ENCODE peak calls at places on chromosome 20, in ten cellular contexts. J, Q, S, K, O, R, N, C, X and V are unnamed samples.

GRCh38 chr20:38217791-38218565 is 42.6 kb downstream of the KIAA1755 start:
- DNase-seq in J (peak; percentile 24), Q (no peak), S (peak; percentile 77), K (no peak), O (peak; percentile 20), R (peak; percentile 83), N (peak; percentile 72), C (peak; percentile 63), X (peak; percentile 50), V (peak; percentile 73)

GRCh38 chr20:51938557-51939324 is 136.4 kb upstream of the SALL4 start:
- DNase-seq in J (no peak), Q (no peak), S (no peak), K (no peak), O (no peak), R (peak; percentile 85), N (no peak), C (no peak), X (no peak), V (no peak)

GRCh38 chr20:59004763-59005522 is 2.1 kb downstream of the CTSZ start:
- DNase-seq in J (no peak), Q (no peak), S (no peak), K (no peak), O (peak; percentile 94), R (no peak), N (peak; percentile 53), C (peak; percentile 65), X (peak; percentile 73), V (no peak)

GRCh38 chr20:35013421-35014411 is 58.0 kb downstream of the MYH7B start:
- DNase-seq in J (no peak), Q (no peak), S (no peak), K (no peak), O (no peak), R (no peak), N (peak; percentile 6), C (no peak), X (no peak), V (no peak)

GRCh38 chr20:39702716-39703349 is 740.7 kb downstream of the DHX35 start:
- DNase-seq in J (no peak), Q (no peak), S (no peak), K (no peak), O (no peak), R (no peak), N (no peak), C (no peak), X (no peak), V (no peak)

GRCh38 chr20:62695448-62696414 is 12.9 kb upstream of the NTSR1 start:
- DNase-seq in J (no peak), Q (no peak), S (no peak), K (no peak), O (no peak), R (no peak), N (no peak), C (no peak), X (no peak), V (no peak)

GRCh38 chr20:45012682-45013302 is 46.5 kb downstream of the STK4 start:
- DNase-seq in J (no peak), Q (no peak), S (no peak), K (no peak), O (no peak), R (peak; percentile 41), N (no peak), C (no peak), X (no peak), V (peak; percentile 84)

GRCh38 chr20:52410182-52410647 is 218.6 kb upstream of the ZFP64 start:
- DNase-seq in J (peak; percentile 8), Q (no peak), S (no peak), K (no peak), O (no peak), R (peak; percentile 72), N (no peak), C (no peak), X (no peak), V (no peak)

GRCh38 chr20:40687384-40688128 is 1.5 kb downstream of the MAFB start:
- DNase-seq in J (peak; percentile 67), Q (peak; percentile 56), S (no peak), K (no peak), O (peak; percentile 83), R (peak; percentile 34), N (peak; percentile 58), C (peak; percentile 68), X (peak; percentile 63), V (peak; percentile 10)

GRCh38 chr20:2293971-2294370 is 1.8 kb upstream of the TGM3 start:
- DNase-seq in J (no peak), Q (no peak), S (no peak), K (no peak), O (no peak), R (no peak), N (no peak), C (no peak), X (no peak), V (peak; percentile 97)

GRCh38 chr20:52490715-52491430 is 299.3 kb upstream of the ZFP64 start:
- DNase-seq in J (no peak), Q (no peak), S (peak; percentile 42), K (no peak), O (no peak), R (peak; percentile 69), N (no peak), C (no peak), X (no peak), V (peak; percentile 76)

DNA sequence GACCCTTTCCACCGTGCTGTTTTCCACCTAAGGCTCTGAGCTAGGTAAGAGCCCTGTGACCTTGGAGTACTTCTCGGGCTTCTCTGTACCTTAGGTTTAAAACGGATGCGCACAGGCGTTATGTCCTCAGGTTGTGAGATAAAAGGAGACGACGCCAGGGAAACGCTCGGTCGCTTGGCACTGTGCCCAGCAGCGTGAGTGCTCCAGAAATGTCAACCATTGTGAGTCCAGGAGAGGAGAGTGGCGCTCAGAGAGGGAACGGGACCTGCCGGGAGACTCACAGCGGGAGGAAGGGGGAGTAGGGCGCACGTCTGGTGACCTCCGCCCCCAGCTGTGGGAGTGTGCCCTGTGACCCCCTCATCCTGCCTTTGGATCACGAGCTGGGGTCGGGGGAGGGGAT is 33.8 kb upstream of the SCRT2 start:
- DNase-seq in J (no peak), Q (no peak), S (no peak), K (no peak), O (peak; percentile 17), R (no peak), N (peak; percentile 34), C (peak; percentile 38), X (peak; percentile 37), V (no peak)
- H3K4me3 ChIP-seq in J (peak overlapping the region; percentile 43), Q (peak overlapping the region; percentile 63), S (no peak overlapping the region), K (no peak overlapping the region), O (no peak overlapping the region), R (no peak overlapping the region), N (peak overlapping the region; percentile 39), C (peak overlapping the region; percentile 13), X (no peak overlapping the region), V (no peak overlapping the region)

DNA sequence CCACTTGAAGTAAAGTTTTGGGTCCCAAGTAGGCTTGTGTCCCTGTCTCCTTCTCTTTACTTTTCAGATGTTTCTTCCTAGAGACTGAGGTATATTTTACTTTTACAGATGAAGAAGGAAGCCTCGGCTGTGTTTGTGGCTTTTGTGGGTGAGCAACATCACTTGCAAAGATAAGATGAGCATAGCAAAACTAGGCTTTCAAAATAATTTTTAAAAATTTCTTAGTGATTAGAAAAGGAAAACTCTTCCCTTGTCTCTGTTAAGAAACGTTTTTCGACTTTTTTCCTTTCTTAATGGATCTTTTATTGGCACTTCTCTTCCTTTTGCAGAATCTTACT is 7.6 kb downstream of the PTPN1 start:
- DNase-seq in J (no peak), Q (no peak), S (no peak), K (no peak), O (no peak), R (no peak), N (no peak), C (no peak), X (no peak), V (no peak)
- H3K4me1 ChIP-seq in J (peaks cover 16% of the 10 kb centered on the region), Q (peaks cover 5% of the 10 kb centered on the region), S (peaks cover 23% of the 10 kb centered on the region), K (peaks cover 52% of the 10 kb centered on the region), O (peaks cover 100% of the 10 kb centered on the region), R (peaks cover 7% of the 10 kb centered on the region), N (peaks cover 96% of the 10 kb centered on the region), C (peaks cover 16% of the 10 kb centered on the region), X (peaks cover 96% of the 10 kb centered on the region), V (peaks cover 93% of the 10 kb centered on the region)

GRCh38 chr20:47356526-47357295 is at the start of gene ZMYND8:
- DNase-seq in J (peak; percentile 85), Q (peak; percentile 95), S (peak; percentile 94), K (peak; percentile 83), O (peak; percentile 93), R (peak; percentile 94), N (peak; percentile 85), C (peak; percentile 89), X (peak; percentile 86), V (peak; percentile 86)

GRCh38 chr20:47354710-47355488 is 1.6 kb downstream of the ZMYND8 start:
- DNase-seq in J (no peak), Q (no peak), S (peak; percentile 46), K (no peak), O (peak; percentile 19), R (no peak), N (no peak), C (no peak), X (no peak), V (no peak)

GRCh38 chr20:47354388-47354709 is 2.1 kb downstream of the ZMYND8 start:
- DNase-seq in J (no peak), Q (no peak), S (no peak), K (no peak), O (no peak), R (no peak), N (no peak), C (no peak), X (no peak), V (no peak)

GRCh38 chr20:47356220-47356525 is 326 bp downstream of the ZMYND8 start:
- DNase-seq in J (no peak), Q (no peak), S (no peak), K (no peak), O (no peak), R (no peak), N (no peak), C (no peak), X (no peak), V (no peak)

DNA sequence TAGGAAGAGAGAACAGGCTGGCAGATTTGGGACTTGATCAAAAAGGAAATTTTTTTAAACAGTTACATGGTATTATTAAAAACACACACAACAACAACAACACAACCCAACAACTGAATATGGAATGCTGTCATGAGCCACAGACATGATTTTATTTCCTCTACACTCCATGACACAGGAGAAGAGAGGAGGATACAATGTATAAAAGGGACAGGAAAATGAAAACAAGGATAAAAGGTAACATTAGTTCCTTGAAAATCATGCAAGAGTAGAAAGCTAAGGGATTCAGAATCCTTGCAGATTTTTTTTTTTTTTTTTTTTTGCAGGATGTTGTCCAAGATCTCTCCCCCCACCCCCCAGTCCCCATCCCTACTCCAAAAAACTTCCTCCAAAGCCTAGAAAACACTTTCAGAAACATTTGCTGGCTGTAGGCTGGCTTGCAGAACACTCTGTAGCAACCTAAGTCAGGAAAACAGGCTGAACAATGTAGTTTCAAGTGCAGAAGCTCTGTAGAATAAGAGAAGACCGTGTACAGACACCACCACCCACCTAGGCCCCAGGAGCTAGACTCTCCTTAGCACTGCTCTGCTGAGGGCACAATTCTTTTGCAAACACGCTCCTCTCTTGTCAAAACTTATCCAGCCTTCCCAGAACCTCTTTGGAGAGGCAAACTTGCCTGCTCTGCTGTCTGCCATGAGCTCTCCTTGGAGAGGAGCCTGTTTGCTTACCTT is 845 bp downstream of the ZMYND8 start:
- DNase-seq in J (no peak), Q (no peak), S (no peak), K (no peak), O (peak; percentile 41), R (no peak), N (no peak), C (no peak), X (no peak), V (peak; percentile 41)
- H3K4me3 ChIP-seq in J (peak overlapping the region; percentile 23), Q (peak overlapping the region; percentile 53), S (peak overlapping the region; percentile 1), K (peak overlapping the region; percentile 32), O (peak overlapping the region; percentile 34), R (peak overlapping the region; percentile 31), N (peak overlapping the region; percentile 61), C (no peak overlapping the region), X (peak overlapping the region; percentile 49), V (no peak overlapping the region)

GRCh38 chr20:23679448-23680092 is 9.3 kb downstream of the CST4 start:
- DNase-seq in J (no peak), Q (no peak), S (no peak), K (no peak), O (no peak), R (no peak), N (no peak), C (no peak), X (no peak), V (no peak)
- H3K4me1 ChIP-seq in J (no peaks in the 10 kb centered on the region), Q (no peaks in the 10 kb centered on the region), S (no peaks in the 10 kb centered on the region), K (no peaks in the 10 kb centered on the region), O (no peaks in the 10 kb centered on the region), R (no peaks in the 10 kb centered on the region), N (no peaks in the 10 kb centered on the region), C (no peaks in the 10 kb centered on the region), X (no peaks in the 10 kb centered on the region), V (no peaks in the 10 kb centered on the region)